ENCODE peak calls at places on chromosomes 4 and X, in ten cellular contexts. One of them, this sample, is unnamed.

GRCh38 chr4:6926081-6926480 is 16.5 kb downstream of the TBC1D14 start:
- DNase-seq in activated naive CD8-positive, alpha-beta T cell treated with anti-CD3 and anti-CD28 coated beads, Interleukin-2, amount 10 ng/mL, durations not matched to agents 7 days and 5 days: no peak
- DNase-seq in activated T-cell treated with anti-CD3 and anti-CD28 coated beads, Interleukin-2, amount 50 U/mL, for 72 hours: no peak
- DNase-seq in hepatocyte: no peak
- DNase-seq in stimulated activated CD8-positive, alpha-beta memory T cell treated with anti-CD3 and anti-CD28 coated beads, Interleukin-15, amount 100 ng/mL, for 4 hours: no peak
- DNase-seq in stimulated activated naive CD4-positive, alpha-beta T cell: no peak
- DNase-seq in substantia nigra: no peak
- DNase-seq in hippocampal formation: no peak
- DNase-seq in HFFc6: no peak
- DNase-seq in non-pigmented ciliary epithelial cell: no peak
- DNase-seq in this sample: no peak

GRCh38 chr4:177380730-177381287 is 61.4 kb downstream of the AGA start:
- DNase-seq in hepatocyte: peak
- DNase-seq in HFFc6: no peak
- DNase-seq in activated naive CD8-positive, alpha-beta T cell treated with anti-CD3 and anti-CD28 coated beads, Interleukin-2, amount 10 ng/mL, durations not matched to agents 7 days and 5 days: no peak
- DNase-seq in activated T-cell treated with anti-CD3 and anti-CD28 coated beads, Interleukin-2, amount 50 U/mL, for 72 hours: no peak
- DNase-seq in stimulated activated naive CD4-positive, alpha-beta T cell: no peak
- DNase-seq in hippocampal formation: no peak
- DNase-seq in stimulated activated CD8-positive, alpha-beta memory T cell treated with anti-CD3 and anti-CD28 coated beads, Interleukin-15, amount 100 ng/mL, for 4 hours: no peak
- DNase-seq in substantia nigra: no peak
- DNase-seq in non-pigmented ciliary epithelial cell: no peak
- DNase-seq in this sample: no peak

GRCh38 chr4:6900181-6900812 is 9.3 kb upstream of the TBC1D14 start:
- DNase-seq in hippocampal formation: no peak
- DNase-seq in hepatocyte: no peak
- DNase-seq in stimulated activated naive CD4-positive, alpha-beta T cell: no peak
- DNase-seq in substantia nigra: no peak
- DNase-seq in activated naive CD8-positive, alpha-beta T cell treated with anti-CD3 and anti-CD28 coated beads, Interleukin-2, amount 10 ng/mL, durations not matched to agents 7 days and 5 days: no peak
- DNase-seq in stimulated activated CD8-positive, alpha-beta memory T cell treated with anti-CD3 and anti-CD28 coated beads, Interleukin-15, amount 100 ng/mL, for 4 hours: no peak
- DNase-seq in non-pigmented ciliary epithelial cell: no peak
- DNase-seq in activated T-cell treated with anti-CD3 and anti-CD28 coated beads, Interleukin-2, amount 50 U/mL, for 72 hours: no peak
- DNase-seq in HFFc6: no peak
- DNase-seq in this sample: peak

GRCh38 chr4:45215976-45216542 is 489.7 kb upstream of the GNPDA2 start:
- DNase-seq in stimulated activated naive CD4-positive, alpha-beta T cell: no peak
- DNase-seq in non-pigmented ciliary epithelial cell: no peak
- DNase-seq in substantia nigra: no peak
- DNase-seq in HFFc6: no peak
- DNase-seq in hippocampal formation: no peak
- DNase-seq in activated naive CD8-positive, alpha-beta T cell treated with anti-CD3 and anti-CD28 coated beads, Interleukin-2, amount 10 ng/mL, durations not matched to agents 7 days and 5 days: no peak
- DNase-seq in activated T-cell treated with anti-CD3 and anti-CD28 coated beads, Interleukin-2, amount 50 U/mL, for 72 hours: no peak
- DNase-seq in stimulated activated CD8-positive, alpha-beta memory T cell treated with anti-CD3 and anti-CD28 coated beads, Interleukin-15, amount 100 ng/mL, for 4 hours: no peak
- DNase-seq in hepatocyte: no peak
- DNase-seq in this sample: no peak

GRCh38 chr4:150268444-150268843 is 190.2 kb downstream of the DCLK2 start:
- DNase-seq in hepatocyte: no peak
- DNase-seq in stimulated activated naive CD4-positive, alpha-beta T cell: no peak
- DNase-seq in substantia nigra: no peak
- DNase-seq in HFFc6: no peak
- DNase-seq in activated T-cell treated with anti-CD3 and anti-CD28 coated beads, Interleukin-2, amount 50 U/mL, for 72 hours: no peak
- DNase-seq in stimulated activated CD8-positive, alpha-beta memory T cell treated with anti-CD3 and anti-CD28 coated beads, Interleukin-15, amount 100 ng/mL, for 4 hours: no peak
- DNase-seq in non-pigmented ciliary epithelial cell: no peak
- DNase-seq in hippocampal formation: no peak
- DNase-seq in activated naive CD8-positive, alpha-beta T cell treated with anti-CD3 and anti-CD28 coated beads, Interleukin-2, amount 10 ng/mL, durations not matched to agents 7 days and 5 days: no peak
- DNase-seq in this sample: no peak

GRCh38 chrX:1492421-1493012 is 39.8 kb upstream of the ASMTL start:
- DNase-seq in activated naive CD8-positive, alpha-beta T cell treated with anti-CD3 and anti-CD28 coated beads, Interleukin-2, amount 10 ng/mL, durations not matched to agents 7 days and 5 days: peak
- DNase-seq in stimulated activated CD8-positive, alpha-beta memory T cell treated with anti-CD3 and anti-CD28 coated beads, Interleukin-15, amount 100 ng/mL, for 4 hours: no peak
- DNase-seq in substantia nigra: no peak
- DNase-seq in hepatocyte: no peak
- DNase-seq in hippocampal formation: no peak
- DNase-seq in activated T-cell treated with anti-CD3 and anti-CD28 coated beads, Interleukin-2, amount 50 U/mL, for 72 hours: no peak
- DNase-seq in non-pigmented ciliary epithelial cell: no peak
- DNase-seq in stimulated activated naive CD4-positive, alpha-beta T cell: no peak
- DNase-seq in HFFc6: no peak
- DNase-seq in this sample: no peak

GRCh38 chr4:71648448-71648847 is 135.4 kb downstream of the GC start:
- DNase-seq in stimulated activated naive CD4-positive, alpha-beta T cell: no peak
- DNase-seq in hippocampal formation: no peak
- DNase-seq in HFFc6: no peak
- DNase-seq in stimulated activated CD8-positive, alpha-beta memory T cell treated with anti-CD3 and anti-CD28 coated beads, Interleukin-15, amount 100 ng/mL, for 4 hours: no peak
- DNase-seq in substantia nigra: no peak
- DNase-seq in activated T-cell treated with anti-CD3 and anti-CD28 coated beads, Interleukin-2, amount 50 U/mL, for 72 hours: no peak
- DNase-seq in hepatocyte: no peak
- DNase-seq in non-pigmented ciliary epithelial cell: no peak
- DNase-seq in activated naive CD8-positive, alpha-beta T cell treated with anti-CD3 and anti-CD28 coated beads, Interleukin-2, amount 10 ng/mL, durations not matched to agents 7 days and 5 days: no peak
- DNase-seq in this sample: no peak

GRCh38 chr4:68748181-68748981 is 67.4 kb upstream of the UGT2B10 start:
- DNase-seq in stimulated activated CD8-positive, alpha-beta memory T cell treated with anti-CD3 and anti-CD28 coated beads, Interleukin-15, amount 100 ng/mL, for 4 hours: no peak
- DNase-seq in hepatocyte: peak
- DNase-seq in stimulated activated naive CD4-positive, alpha-beta T cell: no peak
- DNase-seq in HFFc6: no peak
- DNase-seq in activated T-cell treated with anti-CD3 and anti-CD28 coated beads, Interleukin-2, amount 50 U/mL, for 72 hours: no peak
- DNase-seq in hippocampal formation: no peak
- DNase-seq in substantia nigra: no peak
- DNase-seq in non-pigmented ciliary epithelial cell: no peak
- DNase-seq in activated naive CD8-positive, alpha-beta T cell treated with anti-CD3 and anti-CD28 coated beads, Interleukin-2, amount 10 ng/mL, durations not matched to agents 7 days and 5 days: no peak
- DNase-seq in this sample: no peak

GRCh38 chrX:71618303-71618721 is at the start of gene CXCR3:
- DNase-seq in hepatocyte: no peak
- DNase-seq in activated naive CD8-positive, alpha-beta T cell treated with anti-CD3 and anti-CD28 coated beads, Interleukin-2, amount 10 ng/mL, durations not matched to agents 7 days and 5 days: peak
- DNase-seq in activated T-cell treated with anti-CD3 and anti-CD28 coated beads, Interleukin-2, amount 50 U/mL, for 72 hours: peak
- DNase-seq in hippocampal formation: no peak
- DNase-seq in non-pigmented ciliary epithelial cell: no peak
- DNase-seq in stimulated activated CD8-positive, alpha-beta memory T cell treated with anti-CD3 and anti-CD28 coated beads, Interleukin-15, amount 100 ng/mL, for 4 hours: peak
- DNase-seq in stimulated activated naive CD4-positive, alpha-beta T cell: peak
- DNase-seq in substantia nigra: no peak
- DNase-seq in HFFc6: no peak
- DNase-seq in this sample: peak

GRCh38 chr4:88880501-88881226 is 176.3 kb downstream of the FAM13A start:
- DNase-seq in substantia nigra: no peak
- DNase-seq in stimulated activated naive CD4-positive, alpha-beta T cell: no peak
- DNase-seq in non-pigmented ciliary epithelial cell: no peak
- DNase-seq in hippocampal formation: no peak
- DNase-seq in activated T-cell treated with anti-CD3 and anti-CD28 coated beads, Interleukin-2, amount 50 U/mL, for 72 hours: no peak
- DNase-seq in activated naive CD8-positive, alpha-beta T cell treated with anti-CD3 and anti-CD28 coated beads, Interleukin-2, amount 10 ng/mL, durations not matched to agents 7 days and 5 days: no peak
- DNase-seq in HFFc6: no peak
- DNase-seq in hepatocyte: no peak
- DNase-seq in stimulated activated CD8-positive, alpha-beta memory T cell treated with anti-CD3 and anti-CD28 coated beads, Interleukin-15, amount 100 ng/mL, for 4 hours: no peak
- DNase-seq in this sample: no peak

GRCh38 chrX:105969487-105969886 is 69.0 kb downstream of the SERPINA7 start:
- DNase-seq in substantia nigra: no peak
- DNase-seq in hepatocyte: no peak
- DNase-seq in non-pigmented ciliary epithelial cell: no peak
- DNase-seq in activated T-cell treated with anti-CD3 and anti-CD28 coated beads, Interleukin-2, amount 50 U/mL, for 72 hours: no peak
- DNase-seq in stimulated activated naive CD4-positive, alpha-beta T cell: no peak
- DNase-seq in stimulated activated CD8-positive, alpha-beta memory T cell treated with anti-CD3 and anti-CD28 coated beads, Interleukin-15, amount 100 ng/mL, for 4 hours: no peak
- DNase-seq in hippocampal formation: no peak
- DNase-seq in HFFc6: no peak
- DNase-seq in activated naive CD8-positive, alpha-beta T cell treated with anti-CD3 and anti-CD28 coated beads, Interleukin-2, amount 10 ng/mL, durations not matched to agents 7 days and 5 days: no peak
- DNase-seq in this sample: no peak

GRCh38 chrX:39821011-39821708 is 276.6 kb downstream of the BCOR start:
- DNase-seq in non-pigmented ciliary epithelial cell: no peak
- DNase-seq in activated naive CD8-positive, alpha-beta T cell treated with anti-CD3 and anti-CD28 coated beads, Interleukin-2, amount 10 ng/mL, durations not matched to agents 7 days and 5 days: no peak
- DNase-seq in HFFc6: no peak
- DNase-seq in stimulated activated CD8-positive, alpha-beta memory T cell treated with anti-CD3 and anti-CD28 coated beads, Interleukin-15, amount 100 ng/mL, for 4 hours: peak
- DNase-seq in hepatocyte: peak
- DNase-seq in stimulated activated naive CD4-positive, alpha-beta T cell: no peak
- DNase-seq in hippocampal formation: no peak
- DNase-seq in substantia nigra: no peak
- DNase-seq in activated T-cell treated with anti-CD3 and anti-CD28 coated beads, Interleukin-2, amount 50 U/mL, for 72 hours: peak
- DNase-seq in this sample: no peak

GRCh38 chr4:119735136-119735770 is 106.6 kb upstream of the PDE5A start:
- DNase-seq in activated naive CD8-positive, alpha-beta T cell treated with anti-CD3 and anti-CD28 coated beads, Interleukin-2, amount 10 ng/mL, durations not matched to agents 7 days and 5 days: no peak
- DNase-seq in stimulated activated CD8-positive, alpha-beta memory T cell treated with anti-CD3 and anti-CD28 coated beads, Interleukin-15, amount 100 ng/mL, for 4 hours: no peak
- DNase-seq in HFFc6: peak
- DNase-seq in hepatocyte: peak
- DNase-seq in activated T-cell treated with anti-CD3 and anti-CD28 coated beads, Interleukin-2, amount 50 U/mL, for 72 hours: no peak
- DNase-seq in stimulated activated naive CD4-positive, alpha-beta T cell: no peak
- DNase-seq in substantia nigra: no peak
- DNase-seq in non-pigmented ciliary epithelial cell: peak
- DNase-seq in hippocampal formation: no peak
- DNase-seq in this sample: no peak

GRCh38 chr4:101145081-101145480 is 202.2 kb downstream of the PPP3CA start:
- DNase-seq in stimulated activated naive CD4-positive, alpha-beta T cell: no peak
- DNase-seq in activated T-cell treated with anti-CD3 and anti-CD28 coated beads, Interleukin-2, amount 50 U/mL, for 72 hours: no peak
- DNase-seq in activated naive CD8-positive, alpha-beta T cell treated with anti-CD3 and anti-CD28 coated beads, Interleukin-2, amount 10 ng/mL, durations not matched to agents 7 days and 5 days: no peak
- DNase-seq in hippocampal formation: no peak
- DNase-seq in stimulated activated CD8-positive, alpha-beta memory T cell treated with anti-CD3 and anti-CD28 coated beads, Interleukin-15, amount 100 ng/mL, for 4 hours: no peak
- DNase-seq in hepatocyte: no peak
- DNase-seq in non-pigmented ciliary epithelial cell: no peak
- DNase-seq in substantia nigra: no peak
- DNase-seq in HFFc6: no peak
- DNase-seq in this sample: no peak

GRCh38 chrX:77003956-77004355 is 443.2 kb upstream of the FGF16 start:
- DNase-seq in hepatocyte: peak
- DNase-seq in HFFc6: no peak
- DNase-seq in non-pigmented ciliary epithelial cell: no peak
- DNase-seq in hippocampal formation: no peak
- DNase-seq in activated T-cell treated with anti-CD3 and anti-CD28 coated beads, Interleukin-2, amount 50 U/mL, for 72 hours: peak
- DNase-seq in stimulated activated naive CD4-positive, alpha-beta T cell: no peak
- DNase-seq in substantia nigra: no peak
- DNase-seq in activated naive CD8-positive, alpha-beta T cell treated with anti-CD3 and anti-CD28 coated beads, Interleukin-2, amount 10 ng/mL, durations not matched to agents 7 days and 5 days: no peak
- DNase-seq in stimulated activated CD8-positive, alpha-beta memory T cell treated with anti-CD3 and anti-CD28 coated beads, Interleukin-15, amount 100 ng/mL, for 4 hours: no peak
- DNase-seq in this sample: no peak

GRCh38 chr4:108031427-108032083 is 41.9 kb downstream of the HADH start:
- DNase-seq in non-pigmented ciliary epithelial cell: no peak
- DNase-seq in stimulated activated CD8-positive, alpha-beta memory T cell treated with anti-CD3 and anti-CD28 coated beads, Interleukin-15, amount 100 ng/mL, for 4 hours: peak
- DNase-seq in substantia nigra: no peak
- DNase-seq in hippocampal formation: no peak
- DNase-seq in HFFc6: no peak
- DNase-seq in activated naive CD8-positive, alpha-beta T cell treated with anti-CD3 and anti-CD28 coated beads, Interleukin-2, amount 10 ng/mL, durations not matched to agents 7 days and 5 days: no peak
- DNase-seq in activated T-cell treated with anti-CD3 and anti-CD28 coated beads, Interleukin-2, amount 50 U/mL, for 72 hours: peak
- DNase-seq in stimulated activated naive CD4-positive, alpha-beta T cell: no peak
- DNase-seq in hepatocyte: no peak
- DNase-seq in this sample: no peak

GRCh38 chrX:20639115-20639514 is 372.4 kb upstream of the RPS6KA3 start:
- DNase-seq in activated T-cell treated with anti-CD3 and anti-CD28 coated beads, Interleukin-2, amount 50 U/mL, for 72 hours: no peak
- DNase-seq in stimulated activated CD8-positive, alpha-beta memory T cell treated with anti-CD3 and anti-CD28 coated beads, Interleukin-15, amount 100 ng/mL, for 4 hours: no peak
- DNase-seq in hepatocyte: no peak
- DNase-seq in non-pigmented ciliary epithelial cell: no peak
- DNase-seq in activated naive CD8-positive, alpha-beta T cell treated with anti-CD3 and anti-CD28 coated beads, Interleukin-2, amount 10 ng/mL, durations not matched to agents 7 days and 5 days: no peak
- DNase-seq in HFFc6: no peak
- DNase-seq in stimulated activated naive CD4-positive, alpha-beta T cell: no peak
- DNase-seq in hippocampal formation: no peak
- DNase-seq in substantia nigra: no peak
- DNase-seq in this sample: no peak

GRCh38 chr4:186702940-186703339 is 20.7 kb downstream of the FAT1 start:
- DNase-seq in hepatocyte: no peak
- DNase-seq in activated T-cell treated with anti-CD3 and anti-CD28 coated beads, Interleukin-2, amount 50 U/mL, for 72 hours: no peak
- DNase-seq in stimulated activated naive CD4-positive, alpha-beta T cell: no peak
- DNase-seq in stimulated activated CD8-positive, alpha-beta memory T cell treated with anti-CD3 and anti-CD28 coated beads, Interleukin-15, amount 100 ng/mL, for 4 hours: no peak
- DNase-seq in non-pigmented ciliary epithelial cell: no peak
- DNase-seq in substantia nigra: no peak
- DNase-seq in activated naive CD8-positive, alpha-beta T cell treated with anti-CD3 and anti-CD28 coated beads, Interleukin-2, amount 10 ng/mL, durations not matched to agents 7 days and 5 days: no peak
- DNase-seq in HFFc6: no peak
- DNase-seq in hippocampal formation: no peak
- DNase-seq in this sample: no peak

GRCh38 chr4:185311113-185311888 is 84.4 kb downstream of the LRP2BP start:
- DNase-seq in activated T-cell treated with anti-CD3 and anti-CD28 coated beads, Interleukin-2, amount 50 U/mL, for 72 hours: no peak
- DNase-seq in hepatocyte: no peak
- DNase-seq in stimulated activated CD8-positive, alpha-beta memory T cell treated with anti-CD3 and anti-CD28 coated beads, Interleukin-15, amount 100 ng/mL, for 4 hours: no peak
- DNase-seq in non-pigmented ciliary epithelial cell: no peak
- DNase-seq in activated naive CD8-positive, alpha-beta T cell treated with anti-CD3 and anti-CD28 coated beads, Interleukin-2, amount 10 ng/mL, durations not matched to agents 7 days and 5 days: no peak
- DNase-seq in hippocampal formation: no peak
- DNase-seq in stimulated activated naive CD4-positive, alpha-beta T cell: no peak
- DNase-seq in substantia nigra: no peak
- DNase-seq in HFFc6: no peak
- DNase-seq in this sample: no peak

GRCh38 chrX:39670281-39670680 is 427.5 kb downstream of the BCOR start:
- DNase-seq in activated naive CD8-positive, alpha-beta T cell treated with anti-CD3 and anti-CD28 coated beads, Interleukin-2, amount 10 ng/mL, durations not matched to agents 7 days and 5 days: no peak
- DNase-seq in activated T-cell treated with anti-CD3 and anti-CD28 coated beads, Interleukin-2, amount 50 U/mL, for 72 hours: no peak
- DNase-seq in substantia nigra: no peak
- DNase-seq in hepatocyte: no peak
- DNase-seq in hippocampal formation: no peak
- DNase-seq in HFFc6: no peak
- DNase-seq in non-pigmented ciliary epithelial cell: no peak
- DNase-seq in stimulated activated naive CD4-positive, alpha-beta T cell: no peak
- DNase-seq in stimulated activated CD8-positive, alpha-beta memory T cell treated with anti-CD3 and anti-CD28 coated beads, Interleukin-15, amount 100 ng/mL, for 4 hours: no peak
- DNase-seq in this sample: no peak

GRCh38 chr4:27886075-27886474 is 1025.4 kb downstream of the STIM2 start:
- DNase-seq in stimulated activated naive CD4-positive, alpha-beta T cell: no peak
- DNase-seq in HFFc6: peak
- DNase-seq in hepatocyte: no peak
- DNase-seq in hippocampal formation: no peak
- DNase-seq in activated naive CD8-positive, alpha-beta T cell treated with anti-CD3 and anti-CD28 coated beads, Interleukin-2, amount 10 ng/mL, durations not matched to agents 7 days and 5 days: no peak
- DNase-seq in activated T-cell treated with anti-CD3 and anti-CD28 coated beads, Interleukin-2, amount 50 U/mL, for 72 hours: no peak
- DNase-seq in non-pigmented ciliary epithelial cell: no peak
- DNase-seq in stimulated activated CD8-positive, alpha-beta memory T cell treated with anti-CD3 and anti-CD28 coated beads, Interleukin-15, amount 100 ng/mL, for 4 hours: no peak
- DNase-seq in substantia nigra: no peak
- DNase-seq in this sample: no peak

GRCh38 chr4:102638621-102639020 is 122.1 kb downstream of the MANBA start:
- DNase-seq in hepatocyte: no peak
- DNase-seq in substantia nigra: no peak
- DNase-seq in stimulated activated naive CD4-positive, alpha-beta T cell: no peak
- DNase-seq in non-pigmented ciliary epithelial cell: no peak
- DNase-seq in HFFc6: peak
- DNase-seq in stimulated activated CD8-positive, alpha-beta memory T cell treated with anti-CD3 and anti-CD28 coated beads, Interleukin-15, amount 100 ng/mL, for 4 hours: no peak
- DNase-seq in hippocampal formation: no peak
- DNase-seq in activated naive CD8-positive, alpha-beta T cell treated with anti-CD3 and anti-CD28 coated beads, Interleukin-2, amount 10 ng/mL, durations not matched to agents 7 days and 5 days: no peak
- DNase-seq in activated T-cell treated with anti-CD3 and anti-CD28 coated beads, Interleukin-2, amount 50 U/mL, for 72 hours: no peak
- DNase-seq in this sample: no peak

GRCh38 chrX:19627533-19627932 is 112.2 kb upstream of the MAP3K15 start:
- DNase-seq in hepatocyte: no peak
- DNase-seq in stimulated activated naive CD4-positive, alpha-beta T cell: no peak
- DNase-seq in activated naive CD8-positive, alpha-beta T cell treated with anti-CD3 and anti-CD28 coated beads, Interleukin-2, amount 10 ng/mL, durations not matched to agents 7 days and 5 days: no peak
- DNase-seq in activated T-cell treated with anti-CD3 and anti-CD28 coated beads, Interleukin-2, amount 50 U/mL, for 72 hours: no peak
- DNase-seq in substantia nigra: no peak
- DNase-seq in hippocampal formation: no peak
- DNase-seq in stimulated activated CD8-positive, alpha-beta memory T cell treated with anti-CD3 and anti-CD28 coated beads, Interleukin-15, amount 100 ng/mL, for 4 hours: no peak
- DNase-seq in non-pigmented ciliary epithelial cell: no peak
- DNase-seq in HFFc6: no peak
- DNase-seq in this sample: no peak

GRCh38 chrX:95055991-95056390 is 1382.0 kb downstream of the FAM133A start:
- DNase-seq in hippocampal formation: no peak
- DNase-seq in non-pigmented ciliary epithelial cell: no peak
- DNase-seq in activated naive CD8-positive, alpha-beta T cell treated with anti-CD3 and anti-CD28 coated beads, Interleukin-2, amount 10 ng/mL, durations not matched to agents 7 days and 5 days: no peak
- DNase-seq in HFFc6: no peak
- DNase-seq in substantia nigra: no peak
- DNase-seq in activated T-cell treated with anti-CD3 and anti-CD28 coated beads, Interleukin-2, amount 50 U/mL, for 72 hours: no peak
- DNase-seq in hepatocyte: no peak
- DNase-seq in stimulated activated CD8-positive, alpha-beta memory T cell treated with anti-CD3 and anti-CD28 coated beads, Interleukin-15, amount 100 ng/mL, for 4 hours: no peak
- DNase-seq in stimulated activated naive CD4-positive, alpha-beta T cell: no peak
- DNase-seq in this sample: no peak

GRCh38 chrX:20233336-20233735 is 33.4 kb downstream of the RPS6KA3 start:
- DNase-seq in HFFc6: no peak
- DNase-seq in stimulated activated CD8-positive, alpha-beta memory T cell treated with anti-CD3 and anti-CD28 coated beads, Interleukin-15, amount 100 ng/mL, for 4 hours: no peak
- DNase-seq in hepatocyte: no peak
- DNase-seq in substantia nigra: no peak
- DNase-seq in activated naive CD8-positive, alpha-beta T cell treated with anti-CD3 and anti-CD28 coated beads, Interleukin-2, amount 10 ng/mL, durations not matched to agents 7 days and 5 days: no peak
- DNase-seq in activated T-cell treated with anti-CD3 and anti-CD28 coated beads, Interleukin-2, amount 50 U/mL, for 72 hours: no peak
- DNase-seq in non-pigmented ciliary epithelial cell: no peak
- DNase-seq in stimulated activated naive CD4-positive, alpha-beta T cell: no peak
- DNase-seq in hippocampal formation: no peak
- DNase-seq in this sample: no peak

GRCh38 chrX:134599173-134599914 is 58.9 kb downstream of the PLAC1 start:
- DNase-seq in stimulated activated naive CD4-positive, alpha-beta T cell: no peak
- DNase-seq in hippocampal formation: no peak
- DNase-seq in hepatocyte: no peak
- DNase-seq in activated naive CD8-positive, alpha-beta T cell treated with anti-CD3 and anti-CD28 coated beads, Interleukin-2, amount 10 ng/mL, durations not matched to agents 7 days and 5 days: no peak
- DNase-seq in non-pigmented ciliary epithelial cell: no peak
- DNase-seq in HFFc6: no peak
- DNase-seq in substantia nigra: no peak
- DNase-seq in activated T-cell treated with anti-CD3 and anti-CD28 coated beads, Interleukin-2, amount 50 U/mL, for 72 hours: peak
- DNase-seq in stimulated activated CD8-positive, alpha-beta memory T cell treated with anti-CD3 and anti-CD28 coated beads, Interleukin-15, amount 100 ng/mL, for 4 hours: no peak
- DNase-seq in this sample: no peak

GRCh38 chr4:7208509-7209451 is 16.4 kb downstream of the SORCS2 start:
- DNase-seq in stimulated activated naive CD4-positive, alpha-beta T cell: no peak
- DNase-seq in hippocampal formation: no peak
- DNase-seq in activated T-cell treated with anti-CD3 and anti-CD28 coated beads, Interleukin-2, amount 50 U/mL, for 72 hours: no peak
- DNase-seq in HFFc6: no peak
- DNase-seq in activated naive CD8-positive, alpha-beta T cell treated with anti-CD3 and anti-CD28 coated beads, Interleukin-2, amount 10 ng/mL, durations not matched to agents 7 days and 5 days: no peak
- DNase-seq in stimulated activated CD8-positive, alpha-beta memory T cell treated with anti-CD3 and anti-CD28 coated beads, Interleukin-15, amount 100 ng/mL, for 4 hours: no peak
- DNase-seq in hepatocyte: no peak
- DNase-seq in substantia nigra: no peak
- DNase-seq in non-pigmented ciliary epithelial cell: no peak
- DNase-seq in this sample: peak

GRCh38 chrX:11267311-11267910 is 25.8 kb upstream of the AMELX start:
- DNase-seq in HFFc6: no peak
- DNase-seq in activated naive CD8-positive, alpha-beta T cell treated with anti-CD3 and anti-CD28 coated beads, Interleukin-2, amount 10 ng/mL, durations not matched to agents 7 days and 5 days: no peak
- DNase-seq in stimulated activated naive CD4-positive, alpha-beta T cell: no peak
- DNase-seq in substantia nigra: no peak
- DNase-seq in stimulated activated CD8-positive, alpha-beta memory T cell treated with anti-CD3 and anti-CD28 coated beads, Interleukin-15, amount 100 ng/mL, for 4 hours: no peak
- DNase-seq in non-pigmented ciliary epithelial cell: no peak
- DNase-seq in hepatocyte: no peak
- DNase-seq in activated T-cell treated with anti-CD3 and anti-CD28 coated beads, Interleukin-2, amount 50 U/mL, for 72 hours: no peak
- DNase-seq in hippocampal formation: no peak
- DNase-seq in this sample: no peak